ENCODE peak calls at places on chromosome 21, in eight cellular contexts. U, E, T, N, O, R, I and H are unnamed samples.

GRCh38 chr21:35337573-35337972 is 288.5 kb upstream of the RUNX1 start:
- DNase-seq in U (no peak), E (no peak), T (no peak), N (no peak), O (no peak), R (no peak), I (no peak), H (peak; percentile 11)

GRCh38 chr21:42282715-42283114 is 32.5 kb downstream of the TFF3 start:
- DNase-seq in U (no peak), E (no peak), T (no peak), N (no peak), O (no peak), R (no peak), I (no peak), H (no peak)

GRCh38 chr21:32457360-32457840 is 44.9 kb downstream of the EVA1C start:
- DNase-seq in U (peak; percentile 23), E (peak; percentile 35), T (no peak), N (peak; percentile 74), O (no peak), R (peak; percentile 68), I (peak; percentile 82), H (no peak)

GRCh38 chr21:37737996-37738395 is 178.3 kb downstream of the KCNJ6 start:
- DNase-seq in U (no peak), E (no peak), T (no peak), N (no peak), O (no peak), R (no peak), I (no peak), H (no peak)

GRCh38 chr21:37223804-37224345 is 43.3 kb downstream of the VPS26C start:
- DNase-seq in U (no peak), E (no peak), T (no peak), N (no peak), O (no peak), R (no peak), I (no peak), H (no peak)

GRCh38 chr21:27648560-27648959 is 681.7 kb upstream of the ADAMTS5 start:
- DNase-seq in U (no peak), E (no peak), T (no peak), N (no peak), O (no peak), R (no peak), I (no peak), H (no peak)

GRCh38 chr21:33041981-33042380 is 16.2 kb downstream of the OLIG2 start:
- DNase-seq in U (no peak), E (no peak), T (no peak), N (no peak), O (no peak), R (no peak), I (no peak), H (no peak)

GRCh38 chr21:36320421-36321324 is 676 bp downstream of the MORC3 start:
- DNase-seq in U (peak; percentile 68), E (no peak), T (peak; percentile 82), N (peak; percentile 49), O (peak; percentile 48), R (peak; percentile 75), I (peak; percentile 71), H (no peak)

GRCh38 chr21:42446531-42446930 is 42.8 kb downstream of the UBASH3A start:
- DNase-seq in U (no peak), E (no peak), T (no peak), N (no peak), O (no peak), R (no peak), I (no peak), H (no peak)

GRCh38 chr21:37028579-37028978 is 22.1 kb downstream of the RIPPLY3 start:
- DNase-seq in U (no peak), E (no peak), T (no peak), N (peak; percentile 4), O (no peak), R (no peak), I (no peak), H (no peak)

GRCh38 chr21:29022141-29022540 is 2.3 kb upstream of the USP16 start:
- DNase-seq in U (no peak), E (no peak), T (no peak), N (no peak), O (no peak), R (no peak), I (no peak), H (no peak)

GRCh38 chr21:26412831-26413329 is 160.2 kb downstream of the CYYR1 start:
- DNase-seq in U (no peak), E (no peak), T (no peak), N (no peak), O (no peak), R (no peak), I (no peak), H (no peak)

GRCh38 chr21:41369105-41369914 is 7.5 kb downstream of the MX2 start:
- DNase-seq in U (peak; percentile 47), E (peak; percentile 31), T (peak; percentile 69), N (no peak), O (no peak), R (peak; percentile 54), I (no peak), H (no peak)

GRCh38 chr21:35044128-35044527 is 5.0 kb downstream of the RUNX1 start:
- DNase-seq in U (no peak), E (no peak), T (no peak), N (no peak), O (no peak), R (no peak), I (peak; percentile 18), H (no peak)

GRCh38 chr21:17805966-17806365 is 13.2 kb downstream of the C21orf91 start:
- DNase-seq in U (no peak), E (no peak), T (no peak), N (no peak), O (no peak), R (no peak), I (no peak), H (no peak)
- H3K4me1 ChIP-seq in U (peaks cover 9% of the 10 kb centered on the region), E (no peaks in the 10 kb centered on the region), T (no peaks in the 10 kb centered on the region), N (no peaks in the 10 kb centered on the region), O (peaks cover 10% of the 10 kb centered on the region), R (no peaks in the 10 kb centered on the region), I (no peaks in the 10 kb centered on the region), H (no peaks in the 10 kb centered on the region)

GRCh38 chr21:46098303-46099141 is 610 bp downstream of the COL6A2 start:
- DNase-seq in U (no peak), E (peak; percentile 56), T (peak; percentile 78), N (no peak), O (no peak), R (peak; percentile 53), I (peak; percentile 10), H (peak; percentile 81)

GRCh38 chr21:46095814-46096595 is 1.9 kb upstream of the COL6A2 start:
- DNase-seq in U (no peak), E (no peak), T (no peak), N (no peak), O (no peak), R (no peak), I (no peak), H (peak; percentile 84)

GRCh38 chr21:46096596-46096981 is 1.3 kb upstream of the COL6A2 start:
- DNase-seq in U (peak; percentile 3), E (peak; percentile 33), T (peak; percentile 68), N (no peak), O (no peak), R (no peak), I (no peak), H (no peak)

GRCh38 chr21:46097826-46098286 is at the start of gene COL6A2:
- DNase-seq in U (peak; percentile 59), E (peak; percentile 85), T (peak; percentile 91), N (peak; percentile 10), O (no peak), R (peak; percentile 57), I (peak; percentile 52), H (peak; percentile 81)

DNA sequence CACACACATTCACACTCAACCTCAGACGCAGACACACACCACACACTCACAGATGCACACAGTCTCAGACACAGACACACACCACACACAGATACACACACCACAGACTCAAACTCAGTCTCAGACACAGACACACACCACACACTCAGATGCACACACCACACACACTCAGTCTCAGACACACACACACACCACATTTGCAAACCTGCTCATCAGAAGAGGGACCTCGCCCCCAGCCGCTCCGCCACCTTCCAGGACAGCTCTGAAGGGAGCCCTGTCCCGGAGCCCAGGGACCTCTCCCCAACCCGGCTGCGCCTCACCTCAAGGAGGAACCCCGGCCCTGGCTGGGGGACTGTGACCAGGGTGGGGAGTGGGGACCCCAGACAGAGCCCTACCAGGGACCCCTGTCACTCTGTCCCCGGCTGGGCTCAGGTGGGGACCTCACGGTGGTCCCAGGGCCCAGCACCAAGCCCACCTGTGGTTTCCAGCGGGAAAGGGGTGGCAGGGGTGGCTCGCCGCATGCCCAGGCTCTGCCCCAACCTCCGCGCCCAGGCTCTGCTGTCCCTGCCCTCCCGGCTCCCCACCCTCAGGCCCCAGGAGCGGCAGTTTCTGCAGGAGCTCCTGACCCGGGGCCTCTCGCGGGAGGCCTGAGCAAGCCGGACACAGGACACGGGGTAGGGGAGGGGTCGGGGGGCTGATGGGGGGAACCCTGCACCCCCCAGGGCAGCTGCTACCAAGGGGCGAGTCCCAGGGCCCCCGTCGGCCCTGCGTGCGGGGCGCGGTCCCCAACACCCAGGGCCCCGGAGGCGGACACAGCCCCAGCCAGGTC is 701 bp upstream of the COL6A2 start:
- DNase-seq in U (no peak), E (peak; percentile 51), T (peak; percentile 76), N (no peak), O (no peak), R (no peak), I (peak; percentile 8), H (peak; percentile 86)
- TF ChIP-seq POLR2A in U (no peak), E (no peak), T (no peak), N (no peak), O (no peak), R (no peak), I (no peak), H (no peak)

GRCh38 chr21:24375201-24375600 is 1232.1 kb downstream of the MRPL39 start:
- DNase-seq in U (no peak), E (no peak), T (no peak), N (no peak), O (no peak), R (no peak), I (no peak), H (no peak)

GRCh38 chr21:24369278-24369677 is 1238.0 kb downstream of the MRPL39 start:
- DNase-seq in U (no peak), E (no peak), T (no peak), N (no peak), O (no peak), R (no peak), I (no peak), H (no peak)

GRCh38 chr21:24367936-24368335 is 1239.3 kb downstream of the MRPL39 start:
- DNase-seq in U (no peak), E (no peak), T (no peak), N (no peak), O (no peak), R (no peak), I (no peak), H (no peak)

DNA sequence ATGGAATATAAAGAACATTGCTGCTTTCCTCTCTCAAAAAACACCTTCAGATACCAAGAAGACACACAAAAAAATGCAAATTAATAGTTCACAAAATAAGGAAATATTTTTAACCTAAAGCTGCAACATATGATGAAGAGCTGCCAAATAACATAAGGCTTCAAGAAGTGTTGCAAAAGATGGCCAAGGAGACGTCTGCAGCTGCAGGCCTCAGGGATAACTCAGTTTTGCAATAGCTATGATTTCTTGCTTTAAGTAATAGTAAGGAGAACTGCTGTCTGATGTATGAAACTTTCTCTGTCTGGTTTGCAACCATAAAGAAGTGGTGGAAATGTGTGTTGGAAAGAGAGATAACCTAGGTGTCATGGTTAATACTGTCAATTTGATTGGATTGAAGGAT is 1237.5 kb downstream of the MRPL39 start:
- DNase-seq in U (no peak), E (no peak), T (no peak), N (no peak), O (no peak), R (no peak), I (no peak), H (no peak)
- H3K4me1 ChIP-seq in U (no peaks in the 10 kb centered on the region), E (no peaks in the 10 kb centered on the region), T (no peaks in the 10 kb centered on the region), N (no peaks in the 10 kb centered on the region), O (no peaks in the 10 kb centered on the region), R (no peaks in the 10 kb centered on the region), I (no peaks in the 10 kb centered on the region), H (no peaks in the 10 kb centered on the region)

GRCh38 chr21:45365608-45366241 is 39.2 kb upstream of the COL18A1 start:
- DNase-seq in U (no peak), E (no peak), T (no peak), N (peak; percentile 73), O (no peak), R (no peak), I (no peak), H (no peak)
- TF ChIP-seq POLR2A in U (no peak), E (no peak), T (no peak), N (no peak), O (no peak), R (no peak), I (no peak), H (no peak)